ENCODE peak calls at places on chromosomes 5 and 9, in ten cellular contexts. C is H1, Z is GM12878, J is endothelial cell of umbilical vein, F is sigmoid colon, Q is prostate gland, R is spleen, T is transverse colon, M is suprapubic skin, H is HCT116. W is an unnamed sample.

GRCh38 chr5:43041669-43042175 is 1.6 kb upstream of the ANXA2R start:
- DNase-seq in T (peak; percentile 63), R (no peak), M (peak; percentile 86), Z (no peak), F (peak; percentile 80), J (peak; percentile 89), Q (peak; percentile 67), H (no peak), C (peak; percentile 75), W (no peak)

GRCh38 chr9:134536101-134536900 is 105.3 kb upstream of the COL5A1 start:
- DNase-seq in R (peak; percentile 19), H (no peak), Z (no peak), T (no peak), F (no peak), J (no peak), M (no peak), C (no peak), Q (no peak), W (no peak)

GRCh38 chr9:137865581-137866145 is 11.9 kb upstream of the CACNA1B start:
- DNase-seq in M (no peak), F (no peak), H (no peak), R (no peak), T (no peak), Q (no peak), C (no peak), Z (no peak), J (no peak), W (no peak)

GRCh38 chr5:57720656-57721055 is 238.0 kb upstream of the ACTBL2 start:
- DNase-seq in C (no peak), M (no peak), Z (no peak), H (no peak), Q (no peak), R (no peak), J (no peak), T (no peak), F (no peak), W (no peak)

GRCh38 chr5:61245936-61246335 is 83.7 kb upstream of the SMIM15 start:
- DNase-seq in Q (peak; percentile 42), T (peak; percentile 37), Z (no peak), H (no peak), R (no peak), F (no peak), C (no peak), J (no peak), M (no peak), W (no peak)

GRCh38 chr9:120730661-120731514 is 16.6 kb upstream of the MEGF9 start:
- DNase-seq in R (no peak), Q (no peak), M (no peak), H (no peak), C (no peak), J (peak; percentile 92), T (no peak), Z (no peak), F (no peak), W (no peak)

GRCh38 chr5:67773439-67773988 is 442.0 kb upstream of the PIK3R1 start:
- DNase-seq in M (no peak), F (peak; percentile 69), C (no peak), T (peak; percentile 20), H (peak; percentile 50), Q (no peak), Z (no peak), J (peak; percentile 6), R (no peak), W (no peak)

GRCh38 chr5:160287378-160288051 is 24.8 kb downstream of the CCNJL start:
- DNase-seq in Q (peak; percentile 22), H (no peak), R (peak; percentile 87), T (peak; percentile 54), F (no peak), M (no peak), Z (no peak), C (peak; percentile 81), J (peak; percentile 80), W (no peak)

GRCh38 chr5:150559701-150560100 is 51.8 kb downstream of the NDST1 start:
- DNase-seq in H (no peak), Q (no peak), F (peak; percentile 20), M (no peak), T (no peak), C (no peak), R (no peak), Z (no peak), J (no peak), W (no peak)

GRCh38 chr5:36398137-36398536 is 96.4 kb upstream of the RANBP3L start:
- DNase-seq in H (peak; percentile 28), T (no peak), J (no peak), R (no peak), Q (no peak), Z (no peak), F (no peak), M (no peak), C (no peak), W (no peak)

GRCh38 chr5:124706729-124707361 is 39.6 kb downstream of the ZNF608 start:
- DNase-seq in J (no peak), F (no peak), T (peak; percentile 31), R (no peak), M (no peak), Z (no peak), H (no peak), Q (no peak), C (no peak), W (no peak)

GRCh38 chr9:133420392-133420827 is 1.8 kb upstream of the ADAMTS13 start:
- DNase-seq in Q (no peak), M (no peak), J (no peak), H (no peak), R (no peak), T (no peak), F (no peak), C (no peak), Z (peak; percentile 95), W (no peak)

GRCh38 chr9:87884578-87885459 is 2.1 kb downstream of the SPATA31E1 start:
- DNase-seq in R (no peak), M (no peak), J (no peak), F (no peak), Q (peak; percentile 2), C (peak; percentile 33), T (no peak), H (no peak), Z (no peak), W (no peak)

GRCh38 chr5:87210743-87211142 is 56.9 kb upstream of the RASA1 start:
- DNase-seq in Z (no peak), Q (peak; percentile 51), R (no peak), M (no peak), H (peak; percentile 15), J (peak; percentile 15), T (no peak), F (no peak), C (no peak), W (no peak)

GRCh38 chr5:66849803-66850202 is 253.6 kb downstream of the MAST4 start:
- DNase-seq in T (no peak), Z (no peak), Q (no peak), R (no peak), C (no peak), J (peak; percentile 54), M (no peak), H (no peak), F (no peak), W (no peak)

GRCh38 chr9:136665704-136666363 is 3.1 kb downstream of the EGFL7 start:
- DNase-seq in F (no peak), Z (no peak), H (no peak), J (no peak), M (no peak), Q (no peak), C (no peak), T (no peak), R (no peak), W (no peak)
- H3K4me3 ChIP-seq in F (peak overlapping the region; percentile 26), Z (no peak overlapping the region), H (peak overlapping the region; percentile 57), J (no peak overlapping the region), M (peak overlapping the region; percentile 54), Q (peak overlapping the region; percentile 48), C (no peak overlapping the region), T (peak overlapping the region; percentile 39), R (peak overlapping the region; percentile 58), W (peak overlapping the region; percentile 57)

DNA sequence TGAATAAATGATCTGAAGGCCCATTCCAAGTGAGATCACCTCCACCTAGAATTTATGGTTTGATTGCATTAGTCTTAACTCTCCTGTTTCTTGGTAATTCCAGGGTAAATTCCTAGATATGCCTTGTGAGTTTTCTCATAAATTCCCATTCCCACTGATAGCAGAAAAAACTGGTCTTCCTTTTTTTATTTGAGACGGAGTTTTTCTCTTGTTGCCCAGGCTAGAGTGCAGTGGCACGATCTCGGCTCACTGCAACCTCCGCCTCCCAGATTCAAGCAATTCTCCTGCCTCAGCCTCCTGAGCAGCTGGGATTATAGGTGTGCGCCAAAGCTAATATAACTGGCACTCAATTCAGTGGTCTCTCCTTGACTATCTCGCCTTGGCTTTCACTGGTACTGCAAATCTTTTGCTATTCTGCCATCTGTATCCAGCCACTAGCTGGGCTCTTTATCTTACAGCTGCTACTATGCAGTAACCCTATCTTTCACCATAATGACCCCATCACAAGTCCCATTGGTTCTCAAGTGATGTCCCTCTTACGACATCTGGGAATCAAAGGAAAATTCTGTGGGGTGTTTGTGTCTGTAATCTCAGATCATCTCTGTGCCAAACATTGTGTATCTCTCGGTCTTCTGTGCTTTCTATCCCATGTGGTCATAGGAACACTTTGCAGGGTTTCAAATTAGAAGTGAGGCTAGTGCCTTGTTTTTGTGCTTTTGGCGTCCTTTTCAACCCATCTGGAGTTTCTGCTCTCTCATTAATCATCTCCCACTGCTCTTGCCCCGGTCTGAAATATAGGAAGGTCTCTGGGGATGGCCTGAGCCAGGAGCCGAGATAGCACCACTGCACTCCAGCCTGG is 14.4 kb downstream of the HNRNPK start:
- DNase-seq in J (no peak), Q (no peak), C (no peak), M (no peak), Z (no peak), T (no peak), R (no peak), F (no peak), H (no peak), W (no peak)
- TF ChIP-seq POLR2AphosphoS5 in J (no peak), Q (no peak), C (no peak), M (no peak), Z (peak; percentile 77), T (no peak), R (no peak), F (no peak), H (peak; percentile 32), W (no peak)

DNA sequence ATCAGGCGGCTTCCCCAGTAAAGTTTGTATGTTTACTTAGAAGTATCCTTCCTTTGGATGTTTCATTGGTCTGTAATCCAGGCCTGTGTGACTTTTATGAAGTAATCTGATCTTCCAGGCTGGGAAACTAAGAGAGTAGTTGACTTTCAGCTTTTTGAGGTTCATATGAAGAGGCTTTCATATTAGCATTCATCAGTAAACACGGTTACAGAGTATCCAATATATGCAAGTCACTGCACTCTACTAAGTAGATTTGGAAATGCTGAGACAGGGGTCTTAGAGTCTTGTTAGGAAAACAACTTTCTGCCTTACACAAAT is 1.1 kb downstream of the DNAJC21 start:
- DNase-seq in C (no peak), T (no peak), R (no peak), J (peak; percentile 67), F (no peak), Z (no peak), M (no peak), H (no peak), Q (peak; percentile 23), W (no peak)
- H3K4me3 ChIP-seq in C (peak overlapping the region; percentile 96), T (peak overlapping the region; percentile 67), R (peak overlapping the region; percentile 74), J (peak overlapping the region; percentile 97), F (peak overlapping the region; percentile 60), Z (peak overlapping the region; percentile 83), M (peak overlapping the region; percentile 96), H (peak overlapping the region; percentile 93), Q (peak overlapping the region; percentile 82), W (peak overlapping the region; percentile 93)

DNA sequence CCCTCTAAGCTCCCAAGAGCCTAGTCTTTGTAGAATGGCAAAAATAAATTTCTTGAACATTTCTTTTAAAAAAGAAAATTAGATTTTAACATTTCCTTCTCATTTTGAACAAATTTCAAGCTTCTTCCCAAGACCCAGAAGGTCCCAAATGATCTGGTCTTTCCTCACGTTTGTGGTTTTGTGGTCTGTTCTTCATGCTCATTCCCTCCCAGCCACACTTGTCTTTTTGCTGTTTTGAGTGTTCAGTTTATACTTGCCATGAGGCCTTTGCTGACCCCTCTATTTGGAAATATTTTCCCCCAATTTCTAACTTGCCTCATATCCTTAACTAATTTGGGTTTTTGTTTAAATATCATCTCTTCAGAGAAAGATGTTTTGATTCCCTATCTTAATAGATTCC is 133.4 kb upstream of the PAPPA start:
- DNase-seq in J (no peak), R (no peak), C (no peak), M (no peak), T (no peak), F (no peak), Z (no peak), Q (no peak), H (no peak), W (no peak)
- TF ChIP-seq POLR2AphosphoS5 in J (no peak), R (no peak), C (no peak), M (no peak), T (no peak), F (no peak), Z (no peak), Q (no peak), H (no peak), W (no peak)

W was measured in esophagus muscularis mucosa.